ENCODE peak calls at places on chromosomes 1 and 21, in eight cellular contexts. F is heart left ventricle, A is AG09309, Y is right atrium auricular region, W is cardiac fibroblast, P is IMR-90, M is AG10803, S is BJ. V is an unnamed sample.

GRCh38 chr1:52978045-52978444 is 51.0 kb downstream of the SCP2 start:
- DNase-seq in A (no peak), Y (no peak), W (no peak), M (peak; percentile 29), P (no peak), S (no peak), F (no peak), V (no peak)

GRCh38 chr1:206590025-206590834 is 22.0 kb downstream of the EIF2D start:
- DNase-seq in F (no peak), A (no peak), M (peak; percentile 53), W (peak; percentile 82), P (peak; percentile 80), Y (no peak), S (peak; percentile 40), V (peak; percentile 51)

GRCh38 chr1:65832296-65832695 is 39.6 kb downstream of the PDE4B start:
- DNase-seq in F (no peak), M (peak; percentile 74), A (peak; percentile 35), Y (no peak), S (no peak), P (peak; percentile 72), W (peak; percentile 22), V (no peak)

GRCh38 chr1:30353637-30354036 is 369.7 kb downstream of the MATN1 start:
- DNase-seq in M (peak; percentile 20), Y (no peak), P (no peak), W (no peak), A (no peak), S (no peak), F (no peak), V (peak; percentile 11)

GRCh38 chr1:9538669-9539164 is 548 bp upstream of the SLC25A33 start:
- DNase-seq in M (no peak), A (no peak), Y (no peak), P (no peak), F (no peak), W (no peak), S (no peak), V (no peak)

GRCh38 chr1:46246548-46247432 is 773 bp upstream of the RAD54L start:
- DNase-seq in F (peak; percentile 59), W (peak; percentile 49), S (peak; percentile 4), Y (peak; percentile 64), M (peak; percentile 36), P (peak; percentile 45), A (no peak), V (peak; percentile 67)

GRCh38 chr1:12556368-12556930 is 61.6 kb downstream of the DHRS3 start:
- DNase-seq in A (peak; percentile 90), F (no peak), W (peak; percentile 38), M (peak; percentile 98), Y (peak; percentile 84), P (peak; percentile 93), S (peak; percentile 94), V (peak; percentile 90)

GRCh38 chr1:81409875-81410274 is 390.9 kb upstream of the ADGRL2 start:
- DNase-seq in F (no peak), S (no peak), P (no peak), W (no peak), A (no peak), Y (no peak), M (no peak), V (no peak)

GRCh38 chr1:90763506-90763905 is 46.4 kb upstream of the BARHL2 start:
- DNase-seq in W (no peak), M (no peak), S (no peak), P (no peak), F (no peak), A (no peak), Y (no peak), V (no peak)

GRCh38 chr1:50109647-50110075 is 941 bp downstream of the ELAVL4 start:
- DNase-seq in F (no peak), Y (no peak), P (no peak), S (no peak), A (no peak), W (no peak), M (peak; percentile 16), V (peak; percentile 2)

GRCh38 chr1:185933580-185933979 is 199.4 kb downstream of the HMCN1 start:
- DNase-seq in Y (no peak), W (no peak), A (no peak), S (no peak), P (no peak), F (no peak), M (no peak), V (no peak)

GRCh38 chr1:185934476-185935189 is 200.4 kb downstream of the HMCN1 start:
- DNase-seq in M (peak; percentile 77), F (no peak), S (no peak), Y (no peak), A (peak; percentile 68), W (peak; percentile 78), P (peak; percentile 79), V (peak; percentile 72)

GRCh38 chr1:185936641-185937040 is 202.4 kb downstream of the HMCN1 start:
- DNase-seq in M (no peak), F (no peak), P (no peak), W (no peak), Y (no peak), S (no peak), A (no peak), V (no peak)

GRCh38 chr1:185938396-185938795 is 204.2 kb downstream of the HMCN1 start:
- DNase-seq in M (no peak), P (peak; percentile 4), W (peak; percentile 58), F (peak; percentile 38), S (no peak), Y (no peak), A (no peak), V (peak; percentile 44)

DNA sequence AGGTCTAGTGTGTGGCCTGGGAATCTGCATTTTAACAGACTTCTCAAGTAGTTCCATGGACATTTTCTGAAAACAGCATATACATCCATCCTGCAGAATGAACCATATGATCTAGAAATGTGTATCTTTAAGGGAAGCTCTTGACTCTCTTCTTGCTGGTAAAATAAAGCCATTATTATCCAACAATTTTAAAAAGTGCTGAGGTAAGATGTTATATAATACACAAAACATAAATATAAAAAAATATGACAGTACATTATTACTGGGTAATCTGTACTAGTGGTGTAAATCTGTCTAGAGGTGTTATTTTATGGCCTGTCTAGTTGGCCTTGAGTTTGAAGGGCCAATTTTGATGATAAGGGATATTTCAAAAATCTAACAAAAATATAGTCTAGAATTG is 201.2 kb downstream of the HMCN1 start:
- DNase-seq in P (no peak), S (no peak), W (no peak), A (no peak), F (no peak), Y (no peak), M (no peak), V (no peak)
- H3K4me3 ChIP-seq in P (no peak overlapping the region), S (no peak overlapping the region), W (no peak overlapping the region), A (no peak overlapping the region), F (no peak overlapping the region), Y (no peak overlapping the region), M (no peak overlapping the region), V (no peak overlapping the region)

DNA sequence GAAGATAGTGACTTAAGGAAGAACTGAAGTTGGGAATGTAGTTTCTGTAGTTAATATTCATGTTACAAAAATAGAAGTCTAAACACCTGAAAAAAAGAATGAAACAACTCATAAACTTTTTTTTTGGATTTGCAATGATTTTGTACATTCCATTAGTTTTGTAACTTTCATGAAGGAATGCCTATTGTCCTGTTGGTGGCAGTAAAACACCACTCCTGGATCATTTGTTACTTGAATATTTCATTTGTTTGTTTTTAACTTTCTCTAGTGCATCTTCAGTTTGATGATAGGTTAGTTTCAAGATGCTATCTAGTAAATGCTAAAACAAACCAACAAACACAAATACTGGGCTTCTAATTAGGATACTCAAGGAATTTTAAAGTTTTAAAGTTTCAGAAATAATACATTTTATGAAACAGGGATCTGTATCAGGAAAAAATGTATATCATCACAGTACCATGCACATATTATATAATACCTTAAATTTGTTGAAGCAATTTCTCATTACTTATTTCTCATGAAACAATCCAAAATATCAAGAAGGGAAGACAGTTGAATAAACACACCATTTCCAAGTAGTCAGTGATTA is 229.7 kb upstream of the CACYBP start:
- DNase-seq in Y (no peak), W (peak; percentile 76), A (peak; percentile 23), F (no peak), P (peak; percentile 60), M (peak; percentile 71), S (peak; percentile 18), V (peak; percentile 76)
- TF ChIP-seq CTCF in Y (peak; percentile 80), W (peak; percentile 70), A (peak; percentile 69), F (peak; percentile 67), P (peak; percentile 91), M (peak; percentile 89), S (peak; percentile 69), V (peak; percentile 66)

DNA sequence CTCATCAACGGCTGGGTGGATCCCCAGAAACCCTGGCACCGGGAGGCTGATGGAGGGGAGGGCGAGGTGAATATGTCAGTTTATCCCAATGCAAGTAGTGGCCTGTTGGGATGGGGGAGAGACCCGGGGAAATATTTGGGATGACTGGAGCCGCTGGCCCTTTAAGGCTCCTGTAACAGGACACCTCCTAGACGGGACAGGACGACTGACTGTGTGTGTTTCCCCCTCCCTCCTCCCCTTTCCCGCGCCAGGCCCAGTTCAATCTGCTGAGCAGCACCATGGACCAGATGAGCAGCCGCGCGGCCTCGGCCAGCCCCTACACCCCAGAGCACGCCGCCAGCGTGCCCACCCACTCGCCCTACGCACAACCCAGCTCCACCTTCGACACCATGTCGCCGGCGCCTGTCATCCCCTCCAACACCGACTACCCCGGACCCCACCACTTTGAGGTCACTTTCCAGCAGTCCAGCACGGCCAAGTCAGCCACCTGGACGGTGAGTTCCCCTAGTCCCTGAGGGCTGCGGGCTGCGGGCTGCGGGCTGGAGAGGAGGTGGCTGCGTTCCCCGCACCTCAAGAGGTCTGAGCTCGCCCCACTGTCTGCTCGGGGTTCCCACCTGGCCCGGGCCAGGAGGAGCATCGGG is 44.8 kb upstream of the CCDC27 start:
- DNase-seq in Y (no peak), F (no peak), S (no peak), P (no peak), A (no peak), M (no peak), W (no peak), V (no peak)
- H3K4me3 ChIP-seq in Y (no peak overlapping the region), F (no peak overlapping the region), S (no peak overlapping the region), P (no peak overlapping the region), A (no peak overlapping the region), M (no peak overlapping the region), W (no peak overlapping the region), V (no peak overlapping the region)

DNA sequence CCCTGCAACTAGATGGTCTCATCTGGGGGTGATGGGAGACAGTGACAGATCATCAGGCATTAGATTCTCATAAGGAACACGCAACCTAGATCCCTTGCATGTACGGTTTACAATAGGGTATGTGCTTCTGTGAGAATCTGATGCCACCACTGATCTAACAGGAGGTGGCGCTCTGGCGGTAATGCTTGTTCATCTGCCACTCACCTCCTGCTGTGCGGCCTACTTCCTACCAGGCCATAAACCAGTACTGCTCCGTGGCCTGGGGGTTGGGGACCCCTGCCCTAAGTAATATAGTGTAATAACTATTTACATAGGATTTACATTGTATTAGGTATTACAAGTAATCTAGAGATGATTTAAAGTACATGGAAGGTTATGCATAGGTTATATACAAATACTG is 134.9 kb downstream of the CLEC20A start:
- DNase-seq in P (no peak), S (no peak), Y (no peak), A (no peak), M (no peak), W (no peak), F (no peak), V (no peak)
- TF ChIP-seq CTCF in P (no peak), S (no peak), Y (no peak), A (no peak), M (no peak), W (no peak), F (no peak), V (no peak)

DNA sequence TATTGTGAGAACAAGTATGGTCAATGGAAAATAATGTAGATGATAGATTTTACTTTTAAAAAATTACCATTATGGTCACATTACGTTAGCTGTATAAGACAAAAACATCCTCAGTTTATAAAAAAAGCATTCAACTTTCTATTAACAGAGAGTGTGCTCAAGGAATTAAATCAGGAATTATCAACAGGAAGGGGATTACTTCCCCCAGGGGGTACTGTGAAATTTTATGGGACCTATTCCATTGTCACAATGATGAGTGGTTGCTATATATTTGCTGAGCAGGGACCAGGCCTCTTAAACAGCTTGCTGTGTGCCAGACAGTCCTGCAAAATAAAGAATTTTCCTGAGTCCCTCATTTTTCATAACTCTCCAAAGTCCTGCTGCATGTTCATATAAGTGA is 21.2 kb downstream of the JAM2 start:
- DNase-seq in A (no peak), W (no peak), Y (no peak), M (no peak), S (no peak), F (no peak), P (no peak), V (no peak)
- H3K4me3 ChIP-seq in A (no peak overlapping the region), W (no peak overlapping the region), Y (no peak overlapping the region), M (no peak overlapping the region), S (no peak overlapping the region), F (no peak overlapping the region), P (no peak overlapping the region), V (no peak overlapping the region)

V was measured in choroid plexus epithelial cell.